ENCODE peak calls at places on chromosomes 7 and 10, in four cellular contexts. N is SK-N-SH, G is HepG2, C is K562. M is an unnamed sample.

GRCh38 chr7:157791261-157791660 is 454.5 kb downstream of the DNAJB6 start:
- DNase-seq in N (no peak), G (no peak), C (no peak), M (no peak)

GRCh38 chr7:151060416-151061234 is 1.2 kb downstream of the SLC4A2 start:
- DNase-seq in N (peak; percentile 80), G (peak; percentile 42), C (peak; percentile 40), M (no peak)

GRCh38 chr7:107501593-107501992 is 31.7 kb downstream of the GPR22 start:
- DNase-seq in N (peak; percentile 56), G (peak; percentile 36), C (peak; percentile 47), M (peak; percentile 26)

GRCh38 chr10:74856940-74857339 is 30.5 kb downstream of the KAT6B start:
- DNase-seq in N (no peak), G (no peak), C (no peak), M (no peak)

GRCh38 chr7:150376560-150376959 is 2.6 kb upstream of the ZNF775 start:
- DNase-seq in N (no peak), G (no peak), C (no peak), M (no peak)

GRCh38 chr7:88291401-88292173 is 15.1 kb downstream of the STEAP4 start:
- DNase-seq in N (no peak), G (no peak), C (no peak), M (no peak)

GRCh38 chr10:102009801-102010425 is 46.1 kb downstream of the ARMH3 start:
- DNase-seq in N (peak; percentile 74), G (peak; percentile 85), C (no peak), M (peak; percentile 88)

GRCh38 chr10:50501899-50502556 is 121.7 kb downstream of the SGMS1 start:
- DNase-seq in N (no peak), G (peak; percentile 90), C (no peak), M (no peak)

GRCh38 chr7:27459021-27459728 is 203.5 kb downstream of the HIBADH start:
- DNase-seq in N (no peak), G (no peak), C (no peak), M (no peak)

GRCh38 chr10:34768261-34768971 is 46.7 kb downstream of the PARD3 start:
- DNase-seq in N (no peak), G (no peak), C (no peak), M (no peak)

GRCh38 chr7:137940656-137941518 is 61.0 kb downstream of the CREB3L2 start:
- DNase-seq in N (no peak), G (peak; percentile 74), C (no peak), M (no peak)

GRCh38 chr10:4391683-4392082 is 434.3 kb upstream of the AKR1E2 start:
- DNase-seq in N (no peak), G (no peak), C (no peak), M (peak; percentile 22)

GRCh38 chr7:15558747-15559146 is 3.1 kb downstream of the AGMO start:
- DNase-seq in N (no peak), G (no peak), C (no peak), M (no peak)

GRCh38 chr7:15560968-15561367 is 847 bp downstream of the AGMO start:
- DNase-seq in N (no peak), G (no peak), C (no peak), M (no peak)

GRCh38 chr7:15566476-15566875 is 4.7 kb upstream of the AGMO start:
- DNase-seq in N (no peak), G (no peak), C (no peak), M (no peak)

GRCh38 chr7:15557686-15558085 is 4.1 kb downstream of the AGMO start:
- DNase-seq in N (no peak), G (no peak), C (no peak), M (no peak)

GRCh38 chr7:15561840-15562239 is at the start of gene AGMO:
- DNase-seq in N (no peak), G (peak; percentile 39), C (no peak), M (no peak)
- TF ChIP-seq ELF1 in N (no peak), G (no peak), C (no peak), M (no peak)

GRCh38 chr10:69352569-69353264 is 64.0 kb downstream of the TACR2 start:
- DNase-seq in N (no peak), G (no peak), C (no peak), M (no peak)
- TF ChIP-seq ELF1 in N (no peak), G (no peak), C (no peak), M (no peak)

GRCh38 chr7:69782917-69783684 is 184.8 kb downstream of the AUTS2 start:
- DNase-seq in N (no peak), G (no peak), C (no peak), M (no peak)
- TF ChIP-seq ELF1 in N (no peak), G (no peak), C (no peak), M (no peak)

GRCh38 chr10:95296764-95297163 is 6.0 kb upstream of the PDLIM1 start:
- DNase-seq in N (no peak), G (no peak), C (no peak), M (no peak)

GRCh38 chr10:95290801-95291633 is at the start of gene PDLIM1:
- DNase-seq in N (peak; percentile 92), G (peak; percentile 55), C (peak; percentile 93), M (no peak)

GRCh38 chr10:95297402-95297801 is 6.6 kb upstream of the PDLIM1 start:
- DNase-seq in N (no peak), G (no peak), C (peak; percentile 27), M (no peak)

GRCh38 chr10:95291634-95292039 is 834 bp upstream of the PDLIM1 start:
- DNase-seq in N (peak; percentile 37), G (no peak), C (no peak), M (no peak)

DNA sequence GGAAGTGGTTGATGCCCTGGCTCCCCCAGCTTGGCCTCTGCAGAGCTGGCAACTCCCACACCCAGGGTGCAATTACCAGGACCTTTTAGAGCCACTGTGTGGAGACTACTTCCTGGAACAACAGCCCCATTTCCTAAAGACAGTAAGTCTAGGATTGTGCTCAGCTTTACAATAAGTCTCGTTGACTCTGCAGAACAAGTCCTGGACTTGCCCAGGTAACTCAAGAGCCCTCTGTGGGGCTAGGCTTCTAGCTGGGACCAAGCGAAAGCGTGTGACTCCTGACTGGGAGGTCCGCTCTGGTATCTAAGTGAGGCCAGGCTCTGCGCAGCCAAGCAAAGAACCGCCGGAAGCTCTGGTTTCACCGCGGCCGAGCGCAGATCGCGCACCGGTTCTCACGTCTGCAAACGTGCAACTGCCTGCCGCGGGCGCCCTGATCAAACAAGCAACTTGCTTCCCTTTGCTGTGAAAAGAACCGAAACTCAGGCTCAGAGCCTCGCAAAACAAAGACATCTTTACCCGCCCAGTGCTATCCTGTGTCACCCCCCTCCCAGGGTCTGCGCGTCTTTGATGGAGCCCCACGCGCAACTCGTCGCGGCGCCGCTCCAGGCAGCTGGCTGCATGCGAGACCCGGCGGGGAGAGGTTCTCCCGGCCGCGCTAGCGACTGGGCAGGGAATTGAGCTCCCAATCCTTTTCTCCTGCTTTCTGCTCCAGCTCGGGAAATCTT is 4.4 kb upstream of the PDLIM1 start:
- DNase-seq in N (no peak), G (no peak), C (peak; percentile 28), M (no peak)
- TF ChIP-seq ELF1 in N (no peak), G (no peak), C (no peak), M (no peak)

M was measured in HCT116.